ENCODE peak calls at places on chromosomes 16 and 17, in four cellular contexts. One of them, this sample, is unnamed.

GRCh38 chr16:55655709-55656694 is at the start of gene SLC6A2:
- DNase-seq in astrocyte: no peak
- DNase-seq in HCT116: no peak
- DNase-seq in K562: no peak
- DNase-seq in this sample: peak

GRCh38 chr17:2183346-2183745 is 120.2 kb downstream of the SMG6 start:
- DNase-seq in astrocyte: no peak
- DNase-seq in HCT116: no peak
- DNase-seq in K562: no peak
- DNase-seq in this sample: no peak

GRCh38 chr16:66296591-66296990 is 69.9 kb upstream of the CDH5 start:
- DNase-seq in astrocyte: no peak
- DNase-seq in HCT116: no peak
- DNase-seq in K562: no peak
- DNase-seq in this sample: no peak

GRCh38 chr17:27741971-27742370 is 58.4 kb downstream of the NOS2 start:
- DNase-seq in astrocyte: no peak
- DNase-seq in HCT116: no peak
- DNase-seq in K562: no peak
- DNase-seq in this sample: no peak

GRCh38 chr17:62626719-62627218 is 701 bp upstream of the MRC2 start:
- DNase-seq in astrocyte: peak
- DNase-seq in HCT116: no peak
- DNase-seq in K562: no peak
- DNase-seq in this sample: peak

GRCh38 chr16:53502331-53503269 is at the start of gene AKTIP:
- DNase-seq in astrocyte: peak
- DNase-seq in HCT116: no peak
- DNase-seq in K562: peak
- DNase-seq in this sample: peak

GRCh38 chr16:73066927-73067670 is 19.2 kb upstream of the ZFHX3 start:
- DNase-seq in astrocyte: no peak
- DNase-seq in HCT116: no peak
- DNase-seq in K562: no peak
- DNase-seq in this sample: peak

GRCh38 chr16:88549671-88550643 is 20.2 kb upstream of the ZC3H18 start:
- DNase-seq in astrocyte: no peak
- DNase-seq in HCT116: no peak
- DNase-seq in K562: peak
- DNase-seq in this sample: no peak

GRCh38 chr16:19980866-19981265 is 92.8 kb downstream of the GPR139 start:
- DNase-seq in astrocyte: no peak
- DNase-seq in HCT116: peak
- DNase-seq in K562: peak
- DNase-seq in this sample: peak

GRCh38 chr17:19457830-19458271 is 46.8 kb downstream of the RNF112 start:
- DNase-seq in astrocyte: no peak
- DNase-seq in HCT116: no peak
- DNase-seq in K562: no peak
- DNase-seq in this sample: peak

GRCh38 chr17:50198026-50198669 is 3.3 kb downstream of the COL1A1 start:
- DNase-seq in astrocyte: no peak
- DNase-seq in HCT116: peak
- DNase-seq in K562: peak
- DNase-seq in this sample: peak

GRCh38 chr16:69513180-69513966 is 52.4 kb upstream of the NFAT5 start:
- DNase-seq in astrocyte: peak
- DNase-seq in HCT116: no peak
- DNase-seq in K562: no peak
- DNase-seq in this sample: no peak

GRCh38 chr17:54907385-54907784 is 6.7 kb downstream of the TOM1L1 start:
- DNase-seq in astrocyte: no peak
- DNase-seq in HCT116: no peak
- DNase-seq in K562: no peak
- DNase-seq in this sample: no peak

GRCh38 chr17:20009302-20010098 is at the start of gene SPECC1:
- DNase-seq in astrocyte: peak
- DNase-seq in HCT116: peak
- DNase-seq in K562: peak
- DNase-seq in this sample: peak

GRCh38 chr16:27769561-27770222 is 219.7 kb downstream of the KATNIP start:
- DNase-seq in astrocyte: peak
- DNase-seq in HCT116: peak
- DNase-seq in K562: no peak
- DNase-seq in this sample: no peak

GRCh38 chr16:75264531-75264998 is 13.1 kb upstream of the BCAR1 start:
- DNase-seq in astrocyte: no peak
- DNase-seq in HCT116: no peak
- DNase-seq in K562: no peak
- DNase-seq in this sample: no peak

GRCh38 chr16:82808036-82808435 is 181.3 kb downstream of the CDH13 start:
- DNase-seq in astrocyte: no peak
- DNase-seq in HCT116: no peak
- DNase-seq in K562: no peak
- DNase-seq in this sample: no peak

GRCh38 chr17:59722623-59723022 is 15.2 kb downstream of the VMP1 start:
- DNase-seq in astrocyte: no peak
- DNase-seq in HCT116: no peak
- DNase-seq in K562: no peak
- DNase-seq in this sample: no peak

GRCh38 chr17:71937914-71938313 is 182.9 kb upstream of the SOX9 start:
- DNase-seq in astrocyte: peak
- DNase-seq in HCT116: no peak
- DNase-seq in K562: no peak
- DNase-seq in this sample: no peak

GRCh38 chr17:60141111-60142018 is 8.4 kb upstream of the CA4 start:
- DNase-seq in astrocyte: no peak
- DNase-seq in HCT116: no peak
- DNase-seq in K562: no peak
- DNase-seq in this sample: peak

GRCh38 chr17:49454050-49454449 is 39.4 kb upstream of the PHB1 start:
- DNase-seq in astrocyte: peak
- DNase-seq in HCT116: peak
- DNase-seq in K562: no peak
- DNase-seq in this sample: peak

GRCh38 chr17:44314869-44315661 is 6.7 kb downstream of the RUNDC3A start:
- DNase-seq in astrocyte: no peak
- DNase-seq in HCT116: no peak
- DNase-seq in K562: peak
- DNase-seq in this sample: peak

GRCh38 chr17:28812980-28813377 is 29.6 kb downstream of the FAM222B start:
- DNase-seq in astrocyte: no peak
- DNase-seq in HCT116: no peak
- DNase-seq in K562: no peak
- DNase-seq in this sample: no peak

GRCh38 chr17:45022655-45023339 is 28.6 kb downstream of the DCAKD start:
- DNase-seq in astrocyte: no peak
- DNase-seq in HCT116: no peak
- DNase-seq in K562: no peak
- DNase-seq in this sample: no peak

GRCh38 chr16:53084141-53084541 is 29.4 kb downstream of the CHD9 start:
- DNase-seq in astrocyte: no peak
- DNase-seq in HCT116: no peak
- DNase-seq in K562: no peak
- DNase-seq in this sample: no peak

GRCh38 chr16:46658925-46659324 is 30.1 kb downstream of the VPS35 start:
- DNase-seq in astrocyte: no peak
- DNase-seq in HCT116: no peak
- DNase-seq in K562: no peak
- DNase-seq in this sample: no peak

GRCh38 chr16:29147710-29148425 is 163.0 kb downstream of the LAT start:
- DNase-seq in astrocyte: no peak
- DNase-seq in HCT116: no peak
- DNase-seq in K562: no peak
- DNase-seq in this sample: no peak

GRCh38 chr17:73519621-73520368 is 124.5 kb downstream of the SDK2 start:
- DNase-seq in astrocyte: no peak
- DNase-seq in HCT116: no peak
- DNase-seq in K562: no peak
- DNase-seq in this sample: no peak

GRCh38 chr16:964696-965395 is 5.9 kb downstream of the LMF1 start:
- DNase-seq in astrocyte: peak
- DNase-seq in HCT116: no peak
- DNase-seq in K562: no peak
- DNase-seq in this sample: no peak

GRCh38 chr17:37322106-37322505 is 53.7 kb upstream of the C17orf78 start:
- DNase-seq in astrocyte: no peak
- DNase-seq in HCT116: no peak
- DNase-seq in K562: no peak
- DNase-seq in this sample: no peak

GRCh38 chr17:36721560-36722120 is 120.3 kb downstream of the MRM1 start:
- DNase-seq in astrocyte: no peak
- DNase-seq in HCT116: no peak
- DNase-seq in K562: no peak
- DNase-seq in this sample: no peak

GRCh38 chr16:1542533-1542932 is 9.1 kb downstream of the TMEM204 start:
- DNase-seq in astrocyte: no peak
- DNase-seq in HCT116: no peak
- DNase-seq in K562: no peak
- DNase-seq in this sample: no peak

GRCh38 chr17:5762191-5762590 is 177.9 kb upstream of the NLRP1 start:
- DNase-seq in astrocyte: no peak
- DNase-seq in HCT116: no peak
- DNase-seq in K562: no peak
- DNase-seq in this sample: no peak

GRCh38 chr17:27905524-27906237 is 12.5 kb upstream of the LYRM9 start:
- DNase-seq in astrocyte: no peak
- DNase-seq in HCT116: no peak
- DNase-seq in K562: no peak
- DNase-seq in this sample: no peak

GRCh38 chr16:21338537-21339268 is 60.6 kb upstream of the CRYM start:
- DNase-seq in astrocyte: no peak
- DNase-seq in HCT116: no peak
- DNase-seq in K562: no peak
- DNase-seq in this sample: no peak
- TF ChIP-seq CTCF in astrocyte: no peak
- TF ChIP-seq CTCF in HCT116: no peak
- TF ChIP-seq CTCF in K562: no peak
- TF ChIP-seq CTCF in this sample: no peak

DNA sequence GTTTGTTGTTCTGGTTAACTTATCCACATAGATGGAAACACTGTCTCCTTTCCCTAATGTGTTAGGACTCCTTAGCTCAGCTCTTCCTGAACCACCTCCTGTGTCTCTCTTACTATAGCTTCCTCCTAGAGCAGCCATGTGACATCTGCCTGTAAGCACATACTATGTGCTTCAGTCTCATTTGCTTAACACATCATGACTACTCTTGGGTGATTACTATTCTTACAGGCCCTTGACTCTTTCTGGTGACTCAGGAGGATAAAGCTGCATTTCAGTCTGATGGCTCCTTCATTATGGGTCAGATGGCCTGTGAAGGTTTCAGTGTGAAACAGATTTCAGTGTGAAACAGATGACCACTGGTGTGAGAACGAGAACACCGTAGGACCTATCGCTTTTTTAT is 320 bp upstream of the KRTAP4-2 start:
- DNase-seq in astrocyte: peak
- DNase-seq in HCT116: no peak
- DNase-seq in K562: no peak
- DNase-seq in this sample: no peak
- H3K4me2 ChIP-seq in astrocyte: no peak
- H3K4me2 ChIP-seq in HCT116: no peak
- H3K4me2 ChIP-seq in K562: no peak
- H3K4me2 ChIP-seq in this sample: no peak

DNA sequence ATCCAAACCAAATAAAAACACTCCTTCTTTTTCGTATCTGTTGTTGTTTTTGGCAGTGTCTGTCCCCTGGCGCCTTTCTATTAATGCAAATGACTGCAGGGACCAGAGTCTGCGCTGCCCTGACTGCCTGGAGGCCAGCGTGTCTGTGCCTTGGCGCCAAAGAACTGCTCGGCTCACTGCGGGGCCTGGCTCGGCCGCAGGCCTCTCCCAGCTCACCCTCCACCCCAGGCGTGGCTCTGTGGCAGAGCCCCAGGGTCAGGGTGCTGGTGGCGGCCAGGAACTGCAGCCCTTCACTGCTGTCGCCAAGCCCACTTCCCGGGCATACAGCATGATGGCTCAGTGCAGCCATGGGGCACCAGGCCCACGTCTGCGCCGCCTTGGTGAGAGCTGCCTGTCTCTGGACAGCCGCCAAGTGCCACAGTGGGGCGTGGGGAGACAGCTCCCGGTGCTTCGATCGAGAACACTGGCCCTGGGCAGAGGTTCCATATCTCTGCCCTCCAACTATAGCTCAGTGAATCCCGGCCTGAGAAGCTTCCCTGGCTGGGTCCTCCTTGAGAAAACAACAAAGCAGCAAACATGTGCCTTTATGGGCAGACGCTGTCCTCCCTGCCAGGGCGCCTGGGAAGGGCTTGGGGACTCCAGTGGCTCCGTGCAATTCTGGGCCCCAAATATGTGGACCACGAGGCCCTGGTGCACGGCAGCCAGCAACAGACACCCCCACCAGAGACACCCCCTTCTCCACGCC is 11.1 kb downstream of the CANT1 start:
- DNase-seq in astrocyte: no peak
- DNase-seq in HCT116: no peak
- DNase-seq in K562: no peak
- DNase-seq in this sample: no peak
- TF ChIP-seq CTCF in astrocyte: no peak
- TF ChIP-seq CTCF in HCT116: no peak
- TF ChIP-seq CTCF in K562: no peak
- TF ChIP-seq CTCF in this sample: no peak

DNA sequence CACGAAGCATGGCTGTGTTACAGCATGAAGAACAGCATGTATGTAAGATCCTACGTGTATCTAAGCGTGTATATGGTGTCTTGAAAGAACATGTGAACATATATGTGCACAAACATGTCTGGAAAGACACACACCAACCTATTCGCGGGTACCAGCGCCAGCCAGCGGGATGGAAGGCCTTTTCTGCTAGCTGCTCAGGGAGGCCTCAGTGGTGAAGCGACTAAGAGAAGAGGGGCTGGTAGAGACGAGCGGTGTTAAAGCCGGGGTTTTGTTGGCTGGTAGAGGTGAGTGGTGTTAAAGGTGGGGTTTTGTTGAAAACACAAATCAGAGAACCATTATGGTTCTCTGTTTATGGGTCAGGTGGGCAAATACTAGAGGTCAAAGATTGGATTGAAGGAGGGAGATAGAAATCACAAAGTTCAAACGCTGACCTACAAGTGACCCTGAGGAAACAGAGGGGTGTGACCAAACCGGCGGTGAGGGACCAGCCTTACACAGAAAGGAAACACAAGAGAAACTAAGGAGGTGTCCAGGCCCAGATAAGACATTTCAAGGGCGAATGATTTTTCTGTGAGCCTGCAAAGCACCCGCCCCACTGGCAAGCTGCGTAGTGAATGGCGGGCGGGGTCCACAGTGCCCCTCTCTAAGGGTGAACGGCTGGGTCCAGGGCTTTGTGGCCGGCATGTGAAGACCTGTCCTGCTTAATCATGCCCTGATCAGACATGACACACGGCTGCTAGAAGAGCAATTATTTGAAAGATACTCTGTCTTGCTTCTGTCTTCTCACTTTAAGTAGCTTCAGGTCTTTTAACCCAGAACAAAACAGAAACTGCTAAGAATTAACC is 8.1 kb downstream of the ZCCHC14 start:
- DNase-seq in astrocyte: no peak
- DNase-seq in HCT116: no peak
- DNase-seq in K562: peak
- DNase-seq in this sample: no peak
- H3K4me2 ChIP-seq in astrocyte: peak
- H3K4me2 ChIP-seq in HCT116: no peak
- H3K4me2 ChIP-seq in K562: peak
- H3K4me2 ChIP-seq in this sample: no peak